ENCODE peak calls at places on chromosomes 7 and 10, in seven cellular contexts. C is mucosa of descending colon, T is tibial artery, X is PC-9, I is mammary epithelial cell, N is Caco-2, Z is transverse colon. M is an unnamed sample. For H3K4me1, the result is how much of the 10 kb centered on the place peaks cover.

GRCh38 chr7:23594879-23595604 is 2.1 kb upstream of the CCDC126 start:
- DNase-seq in I (peak), X (peak), Z (no peak), T (no peak), C (no peak), N (no peak), M (no peak)

GRCh38 chr7:55055479-55055878 is 36.7 kb downstream of the EGFR start:
- DNase-seq in C (no peak), X (no peak), I (peak), N (no peak), Z (no peak), T (no peak), M (no peak)

GRCh38 chr10:43671659-43672555 is 23.2 kb upstream of the ZNF32 start:
- DNase-seq in C (peak), N (peak), X (peak), I (peak), T (no peak), Z (peak), M (peak)

GRCh38 chr10:132591166-132591971 is 53.8 kb downstream of the INPP5A start:
- DNase-seq in I (peak), C (peak), X (peak), T (peak), Z (peak), N (peak), M (peak)

GRCh38 chr7:5354460-5355279 is 69.0 kb downstream of the TNRC18 start:
- DNase-seq in I (peak), C (peak), X (no peak), Z (peak), T (no peak), N (peak), M (no peak)

GRCh38 chr7:106009511-106010226 is 46.6 kb downstream of the CDHR3 start:
- DNase-seq in I (peak), N (peak), T (peak), C (peak), X (peak), Z (peak), M (peak)

GRCh38 chr7:45589061-45589460 is 14.9 kb downstream of the ADCY1 start:
- DNase-seq in C (no peak), I (no peak), Z (no peak), X (no peak), T (peak), N (no peak), M (no peak)

GRCh38 chr10:102502029-102502336 is 529 bp downstream of the ACTR1A start:
- DNase-seq in I (peak), Z (peak), N (peak), X (peak), C (peak), T (peak), M (peak)

GRCh38 chr10:38032881-38033280 is 22.4 kb downstream of the ZNF33A start:
- DNase-seq in T (no peak), Z (no peak), C (no peak), I (no peak), N (no peak), X (no peak), M (no peak)

GRCh38 chr10:5413012-5413938 is 918 bp downstream of the NET1 start:
- DNase-seq in C (no peak), Z (no peak), I (peak), T (no peak), X (peak), N (peak), M (peak)

GRCh38 chr10:59885430-59886134 is 20.8 kb downstream of the CCDC6 start:
- DNase-seq in N (no peak), Z (peak), I (no peak), X (no peak), T (no peak), C (no peak), M (no peak)

GRCh38 chr10:101839421-101840063 is 4.1 kb downstream of the KCNIP2 start:
- DNase-seq in X (no peak), Z (peak), C (peak), T (no peak), N (peak), I (peak), M (no peak)

GRCh38 chr7:17598846-17599245 is 300.4 kb downstream of the AHR start:
- DNase-seq in Z (no peak), X (peak), T (no peak), N (no peak), C (no peak), I (peak), M (no peak)

GRCh38 chr10:5446390-5446926 is 34.1 kb downstream of the NET1 start:
- DNase-seq in Z (peak), X (peak), I (peak), C (peak), N (peak), T (peak), M (peak)

GRCh38 chr7:81268551-81268950 is 349.7 kb upstream of the SEMA3C start:
- DNase-seq in X (no peak), Z (no peak), I (peak), C (no peak), N (no peak), T (no peak), M (no peak)

GRCh38 chr10:42646692-42647640 is 8.6 kb upstream of the ZNF33B start:
- DNase-seq in T (no peak), C (peak), X (peak), Z (no peak), I (peak), N (peak), M (no peak)

GRCh38 chr10:11345224-11346054 is 266.0 kb downstream of the USP6NL start:
- DNase-seq in T (no peak), Z (peak), I (no peak), C (peak), N (peak), X (no peak), M (no peak)

GRCh38 chr10:14782691-14783363 is 8.1 kb upstream of the FAM107B start:
- DNase-seq in I (peak), C (no peak), T (no peak), X (peak), Z (peak), N (peak), M (no peak)

GRCh38 chr7:24980695-24981543 is 941 bp upstream of the OSBPL3 start:
- DNase-seq in C (peak), T (no peak), Z (peak), X (peak), I (peak), N (peak), M (no peak)

GRCh38 chr7:50761722-50762121 is 21.0 kb downstream of the GRB10 start:
- DNase-seq in Z (no peak), X (no peak), T (no peak), C (no peak), I (no peak), N (no peak), M (no peak)

GRCh38 chr7:155377837-155378579 is 79.9 kb upstream of the EN2 start:
- DNase-seq in N (peak), T (no peak), Z (peak), C (peak), I (peak), X (no peak), M (no peak)
- H3K4me1 ChIP-seq in N (under half), T (half or more), Z (half or more), C (half or more), I (under half), X (under half), M (under half)

GRCh38 chr7:73652541-73652949 is 15.1 kb upstream of the VPS37D start:
- DNase-seq in C (no peak), X (no peak), Z (peak), I (no peak), T (no peak), N (no peak), M (no peak)
- H3K4me1 ChIP-seq in C (under half), X (under half), Z (under half), I (under half), T (under half), N (under half), M (under half)

GRCh38 chr7:77935652-77936348 is 137.2 kb downstream of the PHTF2 start:
- DNase-seq in X (no peak), N (no peak), Z (no peak), C (no peak), I (no peak), T (no peak), M (no peak)
- H3K4me1 ChIP-seq in X (under half), N (under half), Z (under half), C (under half), I (under half), T (under half), M (under half)

DNA sequence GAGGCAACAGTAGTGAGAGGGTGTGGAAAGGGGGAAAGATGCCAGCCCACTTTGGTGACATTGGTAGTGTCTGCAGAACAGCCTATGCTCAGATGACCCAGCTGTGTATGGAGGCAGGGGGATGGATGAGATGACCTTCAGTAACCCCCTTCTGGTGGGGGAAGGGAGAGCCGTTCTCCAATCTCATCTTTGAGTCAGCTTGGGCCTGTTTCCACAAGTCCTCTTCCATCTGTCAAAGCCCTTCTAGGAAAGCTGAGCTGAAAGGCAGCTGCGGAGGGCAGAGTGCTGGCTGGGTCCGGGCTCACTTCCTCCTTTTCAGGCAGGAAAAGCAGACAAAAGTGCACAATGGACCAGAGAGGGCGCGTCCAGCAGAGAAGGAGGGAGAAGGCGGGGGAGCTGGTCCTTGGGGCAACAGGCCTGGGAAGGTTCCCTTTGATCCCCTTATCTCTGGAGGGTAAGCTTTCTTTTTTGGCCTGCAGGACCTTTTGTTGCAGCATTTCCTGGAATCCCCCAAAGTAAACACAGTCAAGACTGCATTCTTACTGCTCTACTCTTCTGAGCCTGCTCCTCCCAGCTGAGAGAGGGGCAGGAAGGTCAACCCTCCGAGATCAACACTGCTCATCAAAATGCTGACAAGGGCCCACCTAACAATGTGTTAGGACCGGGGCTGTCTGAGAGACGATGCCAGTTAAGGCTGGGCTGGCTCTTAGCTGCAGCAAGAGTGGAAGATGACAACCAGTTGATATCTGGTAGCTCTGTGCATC is 1.2 kb upstream of the LRMDA start:
- DNase-seq in X (peak), C (peak), Z (peak), T (peak), N (peak), I (peak), M (no peak)
- H3K4me1 ChIP-seq in X (half or more), C (under half), Z (under half), T (under half), N (half or more), I (half or more), M (under half)

GRCh38 chr10:73134727-73135126 is 24.5 kb downstream of the NUDT13 start:
- DNase-seq in X (no peak), I (no peak), N (no peak), C (no peak), Z (no peak), T (no peak), M (no peak)
- H3K4me1 ChIP-seq in X (under half), I (under half), N (under half), C (under half), Z (under half), T (under half), M (under half)

DNA sequence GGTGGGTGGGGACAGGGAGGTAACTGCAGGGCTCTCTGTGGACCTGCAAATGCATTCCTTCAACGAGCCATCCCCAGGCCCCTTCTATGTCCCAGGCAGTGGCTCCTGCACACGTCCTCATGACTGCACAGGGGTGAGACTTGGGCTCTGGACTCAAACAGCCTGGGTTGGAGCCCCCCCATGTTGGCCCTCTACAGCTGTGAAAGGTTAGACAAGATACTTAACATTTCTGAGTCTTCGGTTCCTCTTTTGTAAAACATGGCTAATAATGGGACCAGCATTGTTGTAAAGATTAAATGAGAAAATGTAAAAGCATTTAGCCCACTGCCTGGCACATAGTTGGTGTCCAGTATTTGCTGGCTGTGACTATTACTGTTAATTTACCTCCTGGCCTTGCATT is 41.8 kb downstream of the CHST3 start:
- DNase-seq in I (no peak), X (no peak), T (no peak), N (no peak), C (no peak), Z (no peak), M (no peak)
- H3K4me1 ChIP-seq in I (under half), X (under half), T (half or more), N (under half), C (under half), Z (under half), M (under half)

M was measured in HAP-1.